ENCODE peak calls at places on chromosomes 4 and X, in four cellular contexts. B is HepG2, S is K562, T is H1. Y is an unnamed sample.

GRCh38 chr4:30619679-30620078 is 100.5 kb upstream of the PCDH7 start:
- DNase-seq in B (no peak), S (no peak), T (no peak), Y (no peak)

GRCh38 chr4:47831026-47831689 is 6.7 kb downstream of the CORIN start:
- DNase-seq in B (no peak), S (no peak), T (no peak), Y (no peak)

GRCh38 chr4:108427946-108428345 is 192.4 kb upstream of the RPL34 start:
- DNase-seq in B (no peak), S (no peak), T (no peak), Y (no peak)

GRCh38 chrX:9188117-9188516 is 154.2 kb upstream of the FAM9B start:
- DNase-seq in B (no peak), S (no peak), T (no peak), Y (no peak)

GRCh38 chr4:181952478-181952877 is 290.7 kb upstream of the TENM3 start:
- DNase-seq in B (no peak), S (no peak), T (no peak), Y (no peak)

GRCh38 chr4:46886711-46887110 is 22.3 kb downstream of the COX7B2 start:
- DNase-seq in B (peak; percentile 1), S (no peak), T (no peak), Y (no peak)

GRCh38 chr4:113467581-113467980 is 294.0 kb downstream of the CAMK2D start:
- DNase-seq in B (no peak), S (no peak), T (no peak), Y (no peak)

GRCh38 chr4:78629991-78630541 is 78.5 kb downstream of the ANXA3 start:
- DNase-seq in B (no peak), S (peak; percentile 36), T (no peak), Y (no peak)

GRCh38 chrX:57313583-57314215 is 27.2 kb downstream of the FAAH2 start:
- DNase-seq in B (no peak), S (no peak), T (no peak), Y (no peak)

GRCh38 chrX:53239474-53239873 is 14.5 kb upstream of the KDM5C start:
- DNase-seq in B (peak; percentile 35), S (no peak), T (peak; percentile 49), Y (peak; percentile 48)

GRCh38 chrX:112147206-112147605 is 64.6 kb upstream of the TRPC5 start:
- DNase-seq in B (no peak), S (peak; percentile 8), T (peak; percentile 45), Y (peak; percentile 20)

GRCh38 chr4:106444557-106444956 is 76.0 kb upstream of the GIMD1 start:
- DNase-seq in B (peak; percentile 24), S (no peak), T (no peak), Y (no peak)

GRCh38 chr4:38663021-38663800 is 788 bp upstream of the KLF3 start:
- DNase-seq in B (no peak), S (no peak), T (peak; percentile 72), Y (peak; percentile 65)

GRCh38 chr4:20512980-20513379 is 187.3 kb upstream of the PACRGL start:
- DNase-seq in B (no peak), S (no peak), T (no peak), Y (no peak)

GRCh38 chr4:71229477-71230257 is 109.2 kb upstream of the SLC4A4 start:
- DNase-seq in B (peak; percentile 5), S (peak; percentile 30), T (no peak), Y (peak; percentile 16)

GRCh38 chrX:134365923-134366322 is 94.0 kb upstream of the HPRT1 start:
- DNase-seq in B (no peak), S (peak; percentile 12), T (no peak), Y (no peak)

GRCh38 chr4:69549651-69550050 is 53.9 kb upstream of the UGT2B4 start:
- DNase-seq in B (no peak), S (no peak), T (no peak), Y (no peak)

GRCh38 chr4:4673070-4673469 is 131.2 kb upstream of the STX18 start:
- DNase-seq in B (no peak), S (peak; percentile 100), T (peak; percentile 98), Y (peak; percentile 100)

GRCh38 chrX:9770319-9770718 is 4.7 kb upstream of the GPR143 start:
- DNase-seq in B (no peak), S (no peak), T (no peak), Y (no peak)

GRCh38 chr4:16864199-16864598 is 34.2 kb downstream of the LDB2 start:
- DNase-seq in B (no peak), S (no peak), T (no peak), Y (no peak)

GRCh38 chrX:150873616-150874015 is 24.9 kb downstream of the CD99L2 start:
- DNase-seq in B (no peak), S (no peak), T (no peak), Y (no peak)

GRCh38 chrX:12901486-12901885 is 4.9 kb upstream of the TLR8 start:
- DNase-seq in B (peak; percentile 11), S (peak; percentile 65), T (peak; percentile 69), Y (peak; percentile 52)

GRCh38 chrX:71475906-71476305 is 57.0 kb upstream of the OGT start:
- DNase-seq in B (no peak), S (no peak), T (no peak), Y (no peak)

GRCh38 chr4:151576627-151577026 is 167.7 kb downstream of the FHIP1A start:
- DNase-seq in B (no peak), S (no peak), T (no peak), Y (no peak)

GRCh38 chrX:40171513-40172168 is 73.9 kb upstream of the BCOR start:
- DNase-seq in B (no peak), S (peak; percentile 23), T (peak; percentile 42), Y (no peak)

GRCh38 chr4:82797048-82797590 is 1.5 kb downstream of the SCD5 start:
- DNase-seq in B (no peak), S (no peak), T (no peak), Y (peak; percentile 40)

GRCh38 chr4:161303551-161303950 is 860.2 kb downstream of the FSTL5 start:
- DNase-seq in B (no peak), S (no peak), T (no peak), Y (no peak)

GRCh38 chr4:172688536-172688935 is 480.1 kb upstream of the GALNT7 start:
- DNase-seq in B (no peak), S (no peak), T (no peak), Y (no peak)

GRCh38 chr4:187128971-187129370 is 405.3 kb upstream of the FAT1 start:
- DNase-seq in B (no peak), S (no peak), T (no peak), Y (no peak)

GRCh38 chr4:8702020-8702495 is 109.5 kb downstream of the CPZ start:
- DNase-seq in B (no peak), S (no peak), T (peak; percentile 40), Y (no peak)
- TF ChIP-seq ATF2 in B (no peak), S (no peak), T (no peak), Y (no peak)

GRCh38 chrX:105820247-105820646 is 2.1 kb upstream of the NRK start:
- DNase-seq in B (no peak), S (no peak), T (no peak), Y (peak; percentile 11)

GRCh38 chrX:105823092-105823454 is 734 bp downstream of the NRK start:
- DNase-seq in B (no peak), S (no peak), T (no peak), Y (no peak)

GRCh38 chrX:105816517-105816916 is 5.8 kb upstream of the NRK start:
- DNase-seq in B (no peak), S (no peak), T (no peak), Y (no peak)

GRCh38 chrX:105821471-105822081 is 763 bp upstream of the NRK start:
- DNase-seq in B (no peak), S (no peak), T (peak; percentile 52), Y (peak; percentile 65)

DNA sequence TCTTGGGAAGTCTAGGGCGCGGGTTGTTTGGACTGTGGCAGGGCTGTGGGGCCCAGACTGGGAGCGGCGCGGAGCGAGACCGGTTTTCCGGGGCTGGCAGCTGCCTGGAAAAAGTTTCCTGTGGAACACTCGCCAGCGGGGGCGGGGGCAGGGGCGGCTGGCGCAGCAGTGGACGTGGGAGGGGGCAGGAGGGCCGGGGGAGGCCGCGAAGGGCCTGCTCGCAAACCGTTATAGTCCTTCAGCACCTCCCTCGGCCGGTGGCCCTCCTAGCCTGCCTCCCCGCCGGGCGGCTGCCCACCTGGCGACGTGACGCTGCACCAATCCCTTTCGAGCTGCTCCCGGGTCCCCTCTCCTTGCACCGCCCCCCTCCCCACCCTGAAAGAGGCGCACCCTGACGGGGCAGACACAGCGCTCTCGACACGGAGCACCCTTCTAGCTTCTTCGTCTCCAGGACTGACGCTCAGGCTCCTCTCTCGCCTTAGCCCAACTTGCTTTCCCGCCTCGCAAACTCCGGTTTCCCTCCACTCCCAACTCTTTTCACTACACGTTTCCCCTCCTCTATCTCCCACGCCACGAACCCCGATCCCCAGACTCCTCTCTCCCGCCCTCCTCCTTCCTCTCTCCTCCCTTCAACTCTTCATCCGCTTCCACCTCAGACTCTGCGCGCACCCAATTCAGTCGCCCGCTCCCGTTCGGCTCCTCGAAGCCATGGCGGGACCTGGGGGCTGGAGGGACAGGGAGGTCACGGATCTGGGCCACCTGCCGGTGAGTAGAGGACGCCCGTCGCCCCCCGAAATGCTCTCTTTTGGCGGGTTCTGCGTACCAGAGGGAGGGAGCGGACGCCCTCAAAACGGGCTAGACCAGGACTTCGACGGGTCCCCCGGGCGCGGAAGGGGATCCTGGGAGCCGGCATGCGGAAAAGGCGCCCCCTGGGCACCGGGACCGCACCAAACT is at the start of gene NRK:
- DNase-seq in B (no peak), S (no peak), T (peak; percentile 63), Y (peak; percentile 40)
- TF ChIP-seq JUN in B (no peak), S (no peak), T (no peak), Y (no peak)

GRCh38 chrX:124518888-124519287 is 172.5 kb downstream of the SH2D1A start:
- DNase-seq in B (no peak), S (no peak), T (no peak), Y (no peak)
- TF ChIP-seq ATF2 in B (no peak), S (no peak), T (no peak), Y (no peak)

DNA sequence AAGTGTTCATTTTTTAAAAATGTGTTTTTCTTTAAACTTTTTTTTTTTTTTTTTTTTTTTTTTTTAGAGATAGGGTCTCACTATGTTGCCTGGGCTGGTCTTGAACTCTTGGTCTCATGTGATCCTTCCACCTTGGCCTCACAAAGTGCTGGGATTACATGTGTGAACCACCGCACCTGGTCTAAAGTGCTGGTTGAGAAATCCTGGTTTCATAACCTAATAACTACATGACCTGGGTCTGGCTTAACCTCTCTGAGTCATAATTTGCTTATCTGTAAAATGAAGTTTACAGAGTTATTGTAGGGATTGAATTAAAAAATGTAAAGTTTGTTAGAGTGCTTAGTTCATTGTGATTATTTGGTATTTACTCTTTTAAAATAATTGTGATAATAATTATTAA is 5.2 kb downstream of the HSD17B13 start:
- DNase-seq in B (peak; percentile 63), S (no peak), T (no peak), Y (no peak)
- TF ChIP-seq JUN in B (no peak), S (no peak), T (no peak), Y (no peak)

GRCh38 chr4:40587826-40588225 is 41.8 kb downstream of the RBM47 start:
- DNase-seq in B (no peak), S (no peak), T (no peak), Y (no peak)
- TF ChIP-seq ATF2 in B (no peak), S (no peak), T (no peak), Y (no peak)

GRCh38 chr4:89136525-89136924 is 25.2 kb downstream of the TIGD2 start:
- DNase-seq in B (no peak), S (no peak), T (no peak), Y (no peak)
- TF ChIP-seq JUN in B (no peak), S (no peak), T (no peak), Y (no peak)